ENCODE peak calls at places on chromosomes 5 and 9, in ten cellular contexts. P, K, V, R, S, N, Q, H, O and U are unnamed samples.

GRCh38 chr5:64834037-64834436 is 65.3 kb downstream of the CWC27 start:
- DNase-seq in P (no peak), K (no peak), V (no peak), R (no peak), S (no peak), N (no peak), Q (no peak), H (no peak), O (peak; percentile 44), U (no peak)

GRCh38 chr9:71249729-71250317 is 128.4 kb upstream of the TRPM3 start:
- DNase-seq in P (no peak), K (no peak), V (peak; percentile 12), R (no peak), S (peak; percentile 42), N (no peak), Q (no peak), H (no peak), O (peak; percentile 64), U (no peak)

GRCh38 chr5:178318893-178319292 is 86.3 kb upstream of the PHYKPL start:
- DNase-seq in P (no peak), K (no peak), V (no peak), R (no peak), S (no peak), N (no peak), Q (no peak), H (no peak), O (no peak), U (no peak)

GRCh38 chr5:36193746-36194145 is 41.8 kb downstream of the SKP2 start:
- DNase-seq in P (no peak), K (no peak), V (no peak), R (no peak), S (no peak), N (no peak), Q (no peak), H (no peak), O (no peak), U (no peak)

GRCh38 chr9:117783828-117784227 is 79.6 kb downstream of the TLR4 start:
- DNase-seq in P (no peak), K (peak; percentile 41), V (no peak), R (peak; percentile 15), S (no peak), N (no peak), Q (no peak), H (no peak), O (no peak), U (no peak)

GRCh38 chr9:120299785-120300184 is 280.2 kb downstream of the CDK5RAP2 start:
- DNase-seq in P (no peak), K (no peak), V (no peak), R (no peak), S (no peak), N (peak; percentile 52), Q (no peak), H (no peak), O (no peak), U (no peak)

GRCh38 chr5:2012885-2013284 is 130.2 kb upstream of the IRX4 start:
- DNase-seq in P (no peak), K (no peak), V (no peak), R (no peak), S (no peak), N (no peak), Q (no peak), H (no peak), O (no peak), U (no peak)

GRCh38 chr5:140926211-140926902 is at the start of gene PCDHAC1:
- DNase-seq in P (peak; percentile 70), K (peak; percentile 18), V (peak; percentile 55), R (no peak), S (peak; percentile 49), N (peak; percentile 95), Q (peak; percentile 85), H (peak; percentile 61), O (no peak), U (no peak)

GRCh38 chr9:124286292-124286931 is 28.7 kb downstream of the NEK6 start:
- DNase-seq in P (no peak), K (peak; percentile 46), V (no peak), R (peak; percentile 44), S (peak; percentile 75), N (no peak), Q (no peak), H (no peak), O (peak; percentile 98), U (no peak)

GRCh38 chr5:135615581-135616260 is 36.9 kb upstream of the CXCL14 start:
- DNase-seq in P (peak; percentile 18), K (no peak), V (no peak), R (no peak), S (no peak), N (peak; percentile 56), Q (no peak), H (no peak), O (no peak), U (no peak)

GRCh38 chr5:156473271-156473935 is 146.4 kb downstream of the SGCD start:
- DNase-seq in P (no peak), K (no peak), V (no peak), R (no peak), S (no peak), N (no peak), Q (no peak), H (no peak), O (peak; percentile 66), U (no peak)

GRCh38 chr5:4000960-4001359 is 405.3 kb downstream of the IRX1 start:
- DNase-seq in P (no peak), K (no peak), V (no peak), R (no peak), S (no peak), N (no peak), Q (no peak), H (no peak), O (no peak), U (no peak)

GRCh38 chr9:289121-289520 is 74.5 kb downstream of the DOCK8 start:
- DNase-seq in P (no peak), K (no peak), V (no peak), R (no peak), S (no peak), N (no peak), Q (no peak), H (no peak), O (no peak), U (no peak)

GRCh38 chr9:131018621-131019020 is 9.6 kb downstream of the LAMC3 start:
- DNase-seq in P (no peak), K (no peak), V (no peak), R (no peak), S (peak; percentile 38), N (peak; percentile 56), Q (no peak), H (no peak), O (no peak), U (no peak)

GRCh38 chr9:131020862-131021261 is 11.9 kb downstream of the LAMC3 start:
- DNase-seq in P (no peak), K (no peak), V (no peak), R (no peak), S (no peak), N (no peak), Q (no peak), H (no peak), O (no peak), U (no peak)

GRCh38 chr9:131021785-131022184 is 12.8 kb downstream of the LAMC3 start:
- DNase-seq in P (no peak), K (no peak), V (no peak), R (no peak), S (no peak), N (no peak), Q (no peak), H (no peak), O (no peak), U (no peak)

GRCh38 chr9:131020388-131020787 is 11.4 kb downstream of the LAMC3 start:
- DNase-seq in P (no peak), K (no peak), V (no peak), R (no peak), S (peak; percentile 35), N (no peak), Q (no peak), H (no peak), O (peak; percentile 60), U (no peak)

GRCh38 chr9:131019387-131020239 is 10.6 kb downstream of the LAMC3 start:
- DNase-seq in P (no peak), K (no peak), V (peak; percentile 32), R (no peak), S (no peak), N (no peak), Q (no peak), H (no peak), O (no peak), U (no peak)
- H3K27ac ChIP-seq in P (no peak overlapping the region), K (no peak overlapping the region), V (peak overlapping the region; percentile 33), R (no peak overlapping the region), S (no peak overlapping the region), N (no peak overlapping the region), Q (peak overlapping the region; percentile 85), H (no peak overlapping the region), O (no peak overlapping the region), U (no peak overlapping the region)

GRCh38 chr5:154972476-154973080 is 31.7 kb downstream of the MRPL22 start:
- DNase-seq in P (no peak), K (no peak), V (peak; percentile 37), R (no peak), S (no peak), N (peak; percentile 38), Q (no peak), H (no peak), O (peak; percentile 53), U (no peak)
- TF ChIP-seq CTCF in P (peak; percentile 33), K (peak; percentile 40), V (peak; percentile 51), R (no peak), S (peak; percentile 78), N (peak; percentile 83), Q (no peak), H (peak; percentile 8), O (peak; percentile 67), U (no peak)

DNA sequence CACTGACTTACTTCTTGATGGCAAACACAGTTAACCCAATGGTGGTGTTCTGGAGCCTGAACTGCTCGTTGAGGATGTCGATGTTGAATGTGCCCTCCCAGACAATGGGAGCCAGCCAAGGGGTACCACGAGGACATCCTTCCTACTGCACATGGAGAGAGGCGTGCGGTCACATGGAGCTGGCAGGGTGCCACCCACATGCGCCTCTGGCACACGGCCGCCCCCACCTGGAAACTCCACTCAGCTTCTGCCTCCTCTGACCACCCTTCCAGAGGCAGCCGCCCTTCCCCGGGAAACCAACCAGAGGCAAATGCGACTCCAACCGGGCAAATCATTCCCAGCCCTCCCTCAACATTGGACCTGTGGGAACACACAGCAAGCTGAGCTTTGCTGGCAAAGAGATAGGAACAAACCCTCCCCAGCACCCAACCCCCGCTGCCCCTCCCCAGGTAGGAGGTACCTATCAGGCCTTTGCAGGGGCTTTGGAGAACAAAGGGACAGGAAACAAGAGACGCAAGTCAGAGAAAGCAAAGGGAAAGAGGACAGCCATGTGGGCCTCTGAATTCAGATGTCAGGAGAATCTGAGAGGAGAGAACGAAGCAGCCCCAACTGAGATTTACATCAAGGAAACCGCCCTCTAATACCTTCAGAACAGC is 17.5 kb downstream of the ABO start:
- DNase-seq in P (no peak), K (no peak), V (peak; percentile 34), R (no peak), S (no peak), N (no peak), Q (peak; percentile 77), H (peak; percentile 70), O (no peak), U (no peak)
- H3K27ac ChIP-seq in P (no peak overlapping the region), K (no peak overlapping the region), V (peak overlapping the region; percentile 78), R (no peak overlapping the region), S (no peak overlapping the region), N (no peak overlapping the region), Q (no peak overlapping the region), H (no peak overlapping the region), O (no peak overlapping the region), U (no peak overlapping the region)

DNA sequence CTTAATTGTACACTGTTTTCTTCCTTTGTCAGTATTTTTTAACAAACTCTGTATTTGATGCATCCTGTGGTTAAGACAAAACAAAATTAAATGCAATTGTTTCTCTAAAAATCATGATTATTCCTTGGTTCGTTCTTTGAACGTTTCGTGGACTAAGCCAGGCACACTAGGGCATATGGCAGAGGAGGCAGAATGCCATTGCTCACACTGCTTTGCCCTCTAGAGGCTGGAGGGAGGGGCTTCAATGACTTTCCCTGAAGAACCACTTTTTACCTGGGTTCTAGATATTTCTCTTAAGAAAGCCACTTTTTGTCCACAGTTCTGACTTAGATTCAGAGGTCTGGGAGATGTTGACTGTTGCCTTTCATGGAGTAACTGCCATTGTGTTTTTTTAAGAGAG is 236.2 kb upstream of the ADAMTSL1 start:
- DNase-seq in P (no peak), K (no peak), V (no peak), R (no peak), S (no peak), N (no peak), Q (no peak), H (no peak), O (no peak), U (no peak)
- TF ChIP-seq CTCF in P (no peak), K (no peak), V (no peak), R (no peak), S (no peak), N (peak; percentile 48), Q (no peak), H (no peak), O (no peak), U (no peak)